ENCODE peak calls at places on chromosome 3, in six cellular contexts. D is K562, Y is IMR-90, N is GM12878, B is A549, Z is HepG2. T is an unnamed sample.

GRCh38 chr3:81859524-81859923 is 98.1 kb upstream of the GBE1 start:
- DNase-seq in Y (no peak), N (no peak), Z (no peak), B (no peak), D (no peak), T (no peak)

GRCh38 chr3:161913786-161914389 is 417.3 kb downstream of the OTOL1 start:
- DNase-seq in Y (peak; percentile 71), Z (peak; percentile 59), B (no peak), D (no peak), N (no peak), T (no peak)

GRCh38 chr3:179760944-179761343 is 108.1 kb downstream of the USP13 start:
- DNase-seq in B (peak; percentile 6), D (no peak), Y (peak; percentile 79), N (no peak), Z (peak; percentile 24), T (no peak)

GRCh38 chr3:55482496-55483195 is 4.5 kb downstream of the WNT5A start:
- DNase-seq in D (no peak), Y (peak; percentile 79), B (no peak), Z (no peak), N (no peak), T (no peak)

GRCh38 chr3:155323063-155323666 is 29.7 kb upstream of the STRIT1 start:
- DNase-seq in Y (peak; percentile 89), Z (peak; percentile 62), D (peak; percentile 50), N (peak; percentile 9), B (peak; percentile 53), T (peak; percentile 64)

GRCh38 chr3:179513867-179514266 is 48.9 kb upstream of the ACTL6A start:
- DNase-seq in Z (no peak), N (no peak), D (no peak), B (no peak), Y (peak; percentile 33), T (no peak)

GRCh38 chr3:123773681-123774431 is 110.3 kb downstream of the MYLK start:
- DNase-seq in N (no peak), B (no peak), Y (peak; percentile 66), Z (no peak), D (no peak), T (no peak)

GRCh38 chr3:42179110-42179725 is 86.8 kb downstream of the CCK start:
- DNase-seq in Y (peak; percentile 93), B (peak; percentile 66), N (no peak), Z (peak; percentile 83), D (peak; percentile 65), T (peak; percentile 34)

GRCh38 chr3:148955544-148956346 is 35.6 kb upstream of the GYG1 start:
- DNase-seq in Y (peak; percentile 95), D (no peak), Z (peak; percentile 47), B (peak; percentile 19), N (no peak), T (peak; percentile 62)

GRCh38 chr3:5376761-5377160 is 189.3 kb downstream of the EDEM1 start:
- DNase-seq in N (no peak), B (no peak), Y (no peak), Z (peak; percentile 85), D (no peak), T (no peak)

GRCh38 chr3:172161390-172161789 is 122.0 kb downstream of the FNDC3B start:
- DNase-seq in N (no peak), Z (no peak), B (no peak), D (no peak), Y (no peak), T (no peak)

GRCh38 chr3:59327324-59327939 is 277.6 kb upstream of the CFAP20DC start:
- DNase-seq in B (no peak), Z (no peak), N (no peak), Y (peak; percentile 41), D (no peak), T (no peak)

GRCh38 chr3:188947983-188948657 is 223.7 kb upstream of the TPRG1 start:
- DNase-seq in Y (peak; percentile 85), Z (no peak), N (no peak), B (peak; percentile 87), D (no peak), T (peak; percentile 69)

DNA sequence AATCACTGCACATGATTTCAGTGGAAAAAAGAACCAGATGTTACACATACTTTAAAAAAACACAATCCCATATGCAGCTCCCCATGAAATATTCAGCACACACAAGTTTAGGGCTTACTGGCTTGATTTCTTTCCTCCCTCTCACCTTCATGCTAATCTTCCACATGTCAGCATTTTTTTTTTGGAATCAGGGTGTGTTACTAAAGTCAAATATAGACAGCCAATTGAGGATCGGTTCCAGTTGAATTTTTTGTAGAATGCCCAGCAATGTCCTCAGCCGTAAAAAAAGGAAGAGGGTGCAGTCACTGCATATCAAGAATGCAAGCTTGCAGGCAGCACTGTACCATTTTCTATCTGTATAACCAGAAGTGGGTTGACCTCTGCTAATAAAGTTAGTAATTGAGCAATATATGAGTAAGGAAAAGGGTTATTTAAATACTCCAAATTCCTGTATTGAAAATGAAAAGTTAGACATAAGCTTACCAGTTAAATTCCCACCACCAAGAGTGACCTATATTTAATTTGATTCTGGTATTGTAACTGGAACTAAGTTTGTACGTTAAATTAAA is 51.4 kb upstream of the CHMP2B start:
- DNase-seq in Y (no peak), Z (no peak), D (no peak), N (no peak), B (no peak), T (no peak)
- TF ChIP-seq BHLHE40 in Y (no peak), Z (no peak), D (no peak), N (no peak), B (no peak), T (no peak)

DNA sequence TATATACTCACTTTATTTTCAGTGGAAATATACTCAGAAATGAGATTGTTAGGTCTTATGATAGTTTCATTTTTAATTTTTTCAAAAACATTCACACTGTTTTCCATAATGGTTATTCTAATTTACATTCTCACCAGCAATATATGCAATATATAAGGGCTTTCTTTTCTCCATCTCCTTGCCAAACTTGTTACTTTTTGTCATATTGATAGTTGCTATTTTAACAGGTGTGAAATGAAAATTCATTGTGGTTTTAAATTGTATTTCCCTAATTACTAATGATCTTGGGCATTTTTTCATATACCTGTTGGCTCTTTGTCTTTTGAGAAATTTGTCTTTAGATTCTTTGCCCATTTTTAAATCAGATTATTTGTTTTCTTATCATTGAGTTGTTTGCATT is 325.2 kb downstream of the DIPK2A start:
- DNase-seq in D (no peak), Y (no peak), N (no peak), Z (no peak), B (no peak), T (no peak)
- TF ChIP-seq BHLHE40 in D (no peak), Y (no peak), N (no peak), Z (no peak), B (no peak), T (no peak)

GRCh38 chr3:194503101-194503531 is 16.3 kb upstream of the ATP13A3 start:
- DNase-seq in D (no peak), N (no peak), Y (peak; percentile 87), B (no peak), Z (no peak), T (no peak)
- TF ChIP-seq BHLHE40 in D (no peak), N (no peak), Y (no peak), B (no peak), Z (no peak), T (no peak)

GRCh38 chr3:130473416-130473815 is 43.6 kb upstream of the COL6A6 start:
- DNase-seq in Z (no peak), N (no peak), D (no peak), B (no peak), Y (no peak), T (no peak)
- TF ChIP-seq BHLHE40 in Z (no peak), N (no peak), D (no peak), B (no peak), Y (no peak), T (no peak)

DNA sequence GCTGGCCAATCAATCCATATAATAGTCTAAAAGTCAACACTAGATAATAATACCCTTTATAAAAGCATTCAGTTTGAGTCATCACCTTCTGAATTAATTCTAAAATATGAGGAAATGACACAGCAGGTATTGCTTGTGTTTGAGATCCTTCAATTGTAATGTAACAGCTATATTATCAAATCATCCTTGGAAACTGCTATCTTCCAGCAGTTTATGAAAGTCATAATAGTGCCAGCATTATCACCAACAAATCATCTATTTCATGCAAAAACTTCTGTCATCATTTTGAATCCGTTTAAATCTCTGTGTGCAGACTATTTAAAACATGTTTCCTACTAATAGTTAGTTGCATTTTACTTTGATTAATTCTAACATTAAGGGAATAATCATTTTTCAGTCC is 468.7 kb downstream of the CADM2 start:
- DNase-seq in Z (no peak), N (no peak), D (no peak), B (no peak), Y (no peak), T (no peak)
- TF ChIP-seq BHLHE40 in Z (no peak), N (no peak), D (no peak), B (no peak), Y (no peak), T (no peak)

GRCh38 chr3:12662593-12663310 is 1.2 kb downstream of the RAF1 start:
- DNase-seq in Z (no peak), D (peak; percentile 36), B (peak; percentile 28), Y (peak; percentile 55), N (no peak), T (no peak)

GRCh38 chr3:12660196-12660595 is 3.7 kb downstream of the RAF1 start:
- DNase-seq in N (no peak), Z (no peak), D (no peak), B (no peak), Y (no peak), T (no peak)

GRCh38 chr3:12663936-12664908 is at the start of gene RAF1:
- DNase-seq in D (peak; percentile 98), Y (peak; percentile 98), N (peak; percentile 90), Z (peak; percentile 94), B (peak; percentile 92), T (peak; percentile 97)

GRCh38 chr3:12661926-12662592 is 1.9 kb downstream of the RAF1 start:
- DNase-seq in B (no peak), Z (no peak), Y (no peak), N (no peak), D (no peak), T (no peak)

DNA sequence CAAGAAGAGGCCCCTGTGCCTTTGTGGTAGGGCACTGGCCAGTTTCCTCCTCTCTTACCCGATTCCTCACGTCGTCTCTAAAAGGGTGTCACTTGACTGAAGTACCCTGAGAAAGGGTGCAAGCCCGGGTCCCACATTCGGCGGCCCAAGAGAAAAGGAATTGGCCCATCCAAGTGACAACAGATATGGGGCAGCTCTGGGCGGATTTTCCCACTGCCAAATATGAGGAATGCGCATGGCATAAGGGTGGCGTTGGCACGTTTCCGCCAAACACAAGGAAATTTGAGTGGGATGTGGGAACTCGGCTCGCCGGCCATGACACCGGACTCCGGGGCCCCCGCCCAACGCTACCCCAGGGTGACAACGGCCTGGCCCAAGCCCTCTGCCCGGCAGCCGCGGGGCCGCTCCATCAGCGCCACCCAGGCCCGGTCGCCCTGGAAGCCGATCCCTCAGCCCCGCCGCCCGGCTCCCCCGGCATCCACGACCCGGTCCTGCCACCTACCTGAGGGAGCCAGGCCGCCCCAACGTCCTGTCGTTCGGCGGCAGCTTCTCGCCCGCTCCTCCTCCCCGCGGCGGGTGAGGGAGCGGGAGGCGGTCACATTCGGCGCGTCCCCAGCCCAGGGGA is 494 bp downstream of the RAF1 start:
- DNase-seq in D (peak; percentile 82), N (no peak), Y (no peak), Z (no peak), B (peak; percentile 49), T (no peak)
- TF ChIP-seq BHLHE40 in D (no peak), N (peak; percentile 20), Y (peak; percentile 9), Z (no peak), B (no peak), T (no peak)